ENCODE peak calls at places on chromosomes 7 and 10, in eight cellular contexts. One of them, this sample, is unnamed.

GRCh38 chr10:91350651-91351081 is 59.5 kb upstream of the HECTD2 start:
- DNase-seq in MCF 10A: peak; percentile 77
- DNase-seq in MM.1S: peak; percentile 38
- DNase-seq in lung microvascular endothelial cell: peak; percentile 17
- DNase-seq in T-helper 1 cell: no peak
- DNase-seq in activated CD4-positive, alpha-beta T cell treated with anti-CD3 and anti-CD28 coated beads, Interleukin-2, amount 50 U/mL, for 48 hours: no peak
- DNase-seq in NCI-H1048: no peak
- DNase-seq in GM12865: no peak
- DNase-seq in this sample: no peak

GRCh38 chr10:103872137-103872933 is 17.0 kb upstream of the SH3PXD2A start:
- DNase-seq in NCI-H1048: no peak
- DNase-seq in GM12865: no peak
- DNase-seq in MM.1S: no peak
- DNase-seq in MCF 10A: peak; percentile 96
- DNase-seq in T-helper 1 cell: no peak
- DNase-seq in activated CD4-positive, alpha-beta T cell treated with anti-CD3 and anti-CD28 coated beads, Interleukin-2, amount 50 U/mL, for 48 hours: no peak
- DNase-seq in lung microvascular endothelial cell: no peak
- DNase-seq in this sample: no peak

GRCh38 chr10:89241491-89242339 is 9.9 kb downstream of the LIPA start:
- DNase-seq in MM.1S: no peak
- DNase-seq in activated CD4-positive, alpha-beta T cell treated with anti-CD3 and anti-CD28 coated beads, Interleukin-2, amount 50 U/mL, for 48 hours: no peak
- DNase-seq in MCF 10A: peak; percentile 77
- DNase-seq in GM12865: peak; percentile 61
- DNase-seq in T-helper 1 cell: no peak
- DNase-seq in lung microvascular endothelial cell: no peak
- DNase-seq in NCI-H1048: no peak
- DNase-seq in this sample: no peak

GRCh38 chr7:138684360-138684759 is 16.8 kb downstream of the SVOPL start:
- DNase-seq in T-helper 1 cell: no peak
- DNase-seq in NCI-H1048: no peak
- DNase-seq in activated CD4-positive, alpha-beta T cell treated with anti-CD3 and anti-CD28 coated beads, Interleukin-2, amount 50 U/mL, for 48 hours: no peak
- DNase-seq in GM12865: no peak
- DNase-seq in lung microvascular endothelial cell: no peak
- DNase-seq in MCF 10A: no peak
- DNase-seq in MM.1S: no peak
- DNase-seq in this sample: no peak

GRCh38 chr7:104415700-104416099 is 87.3 kb downstream of the LHFPL3 start:
- DNase-seq in NCI-H1048: no peak
- DNase-seq in MCF 10A: peak; percentile 2
- DNase-seq in MM.1S: no peak
- DNase-seq in GM12865: peak; percentile 12
- DNase-seq in activated CD4-positive, alpha-beta T cell treated with anti-CD3 and anti-CD28 coated beads, Interleukin-2, amount 50 U/mL, for 48 hours: no peak
- DNase-seq in lung microvascular endothelial cell: peak; percentile 14
- DNase-seq in T-helper 1 cell: no peak
- DNase-seq in this sample: no peak

GRCh38 chr7:101386558-101387199 is 24.0 kb downstream of the COL26A1 start:
- DNase-seq in MCF 10A: no peak
- DNase-seq in GM12865: no peak
- DNase-seq in T-helper 1 cell: no peak
- DNase-seq in NCI-H1048: no peak
- DNase-seq in MM.1S: peak; percentile 45
- DNase-seq in activated CD4-positive, alpha-beta T cell treated with anti-CD3 and anti-CD28 coated beads, Interleukin-2, amount 50 U/mL, for 48 hours: no peak
- DNase-seq in lung microvascular endothelial cell: no peak
- DNase-seq in this sample: no peak

GRCh38 chr7:19708397-19709248 is at the start of gene POLR1F:
- DNase-seq in NCI-H1048: peak; percentile 90
- DNase-seq in MM.1S: peak; percentile 95
- DNase-seq in lung microvascular endothelial cell: peak; percentile 96
- DNase-seq in MCF 10A: peak; percentile 96
- DNase-seq in T-helper 1 cell: peak; percentile 87
- DNase-seq in GM12865: peak; percentile 96
- DNase-seq in activated CD4-positive, alpha-beta T cell treated with anti-CD3 and anti-CD28 coated beads, Interleukin-2, amount 50 U/mL, for 48 hours: peak; percentile 90
- DNase-seq in this sample: peak; percentile 94

GRCh38 chr7:142853739-142854504 is 954 bp upstream of the EPHB6 start:
- DNase-seq in MM.1S: peak; percentile 74
- DNase-seq in MCF 10A: peak; percentile 76
- DNase-seq in NCI-H1048: no peak
- DNase-seq in lung microvascular endothelial cell: peak; percentile 66
- DNase-seq in GM12865: peak; percentile 73
- DNase-seq in T-helper 1 cell: peak; percentile 50
- DNase-seq in activated CD4-positive, alpha-beta T cell treated with anti-CD3 and anti-CD28 coated beads, Interleukin-2, amount 50 U/mL, for 48 hours: peak; percentile 67
- DNase-seq in this sample: no peak

GRCh38 chr7:107846324-107846723 is 43.3 kb upstream of the SLC26A3 start:
- DNase-seq in MM.1S: no peak
- DNase-seq in activated CD4-positive, alpha-beta T cell treated with anti-CD3 and anti-CD28 coated beads, Interleukin-2, amount 50 U/mL, for 48 hours: no peak
- DNase-seq in MCF 10A: no peak
- DNase-seq in lung microvascular endothelial cell: no peak
- DNase-seq in T-helper 1 cell: no peak
- DNase-seq in GM12865: no peak
- DNase-seq in NCI-H1048: no peak
- DNase-seq in this sample: no peak

GRCh38 chr7:124101173-124101768 is 68.4 kb upstream of the TMEM229A start:
- DNase-seq in GM12865: peak; percentile 29
- DNase-seq in MM.1S: peak; percentile 56
- DNase-seq in T-helper 1 cell: no peak
- DNase-seq in MCF 10A: peak; percentile 63
- DNase-seq in lung microvascular endothelial cell: peak; percentile 63
- DNase-seq in NCI-H1048: no peak
- DNase-seq in activated CD4-positive, alpha-beta T cell treated with anti-CD3 and anti-CD28 coated beads, Interleukin-2, amount 50 U/mL, for 48 hours: peak; percentile 4
- DNase-seq in this sample: no peak

GRCh38 chr7:54841772-54842707 is 83.0 kb upstream of the SEC61G start:
- DNase-seq in MCF 10A: peak; percentile 43
- DNase-seq in MM.1S: no peak
- DNase-seq in lung microvascular endothelial cell: peak; percentile 57
- DNase-seq in T-helper 1 cell: no peak
- DNase-seq in activated CD4-positive, alpha-beta T cell treated with anti-CD3 and anti-CD28 coated beads, Interleukin-2, amount 50 U/mL, for 48 hours: peak; percentile 6
- DNase-seq in GM12865: peak; percentile 24
- DNase-seq in NCI-H1048: no peak
- DNase-seq in this sample: no peak

GRCh38 chr10:5557040-5557721 is 32.4 kb downstream of the CALML3 start:
- DNase-seq in NCI-H1048: no peak
- DNase-seq in MCF 10A: no peak
- DNase-seq in MM.1S: no peak
- DNase-seq in lung microvascular endothelial cell: no peak
- DNase-seq in T-helper 1 cell: no peak
- DNase-seq in GM12865: no peak
- DNase-seq in activated CD4-positive, alpha-beta T cell treated with anti-CD3 and anti-CD28 coated beads, Interleukin-2, amount 50 U/mL, for 48 hours: no peak
- DNase-seq in this sample: no peak

GRCh38 chr7:70498633-70499032 is 633.3 kb upstream of the GALNT17 start:
- DNase-seq in MM.1S: no peak
- DNase-seq in lung microvascular endothelial cell: no peak
- DNase-seq in NCI-H1048: no peak
- DNase-seq in MCF 10A: no peak
- DNase-seq in T-helper 1 cell: no peak
- DNase-seq in GM12865: no peak
- DNase-seq in activated CD4-positive, alpha-beta T cell treated with anti-CD3 and anti-CD28 coated beads, Interleukin-2, amount 50 U/mL, for 48 hours: no peak
- DNase-seq in this sample: no peak

GRCh38 chr10:16259726-16260125 is 177.1 kb upstream of the PTER start:
- DNase-seq in T-helper 1 cell: no peak
- DNase-seq in NCI-H1048: no peak
- DNase-seq in activated CD4-positive, alpha-beta T cell treated with anti-CD3 and anti-CD28 coated beads, Interleukin-2, amount 50 U/mL, for 48 hours: no peak
- DNase-seq in lung microvascular endothelial cell: no peak
- DNase-seq in GM12865: no peak
- DNase-seq in MM.1S: no peak
- DNase-seq in MCF 10A: no peak
- DNase-seq in this sample: no peak

GRCh38 chr10:105844653-105845052 is 1203.6 kb downstream of the SORCS3 start:
- DNase-seq in GM12865: no peak
- DNase-seq in activated CD4-positive, alpha-beta T cell treated with anti-CD3 and anti-CD28 coated beads, Interleukin-2, amount 50 U/mL, for 48 hours: no peak
- DNase-seq in MCF 10A: no peak
- DNase-seq in T-helper 1 cell: no peak
- DNase-seq in NCI-H1048: peak; percentile 61
- DNase-seq in lung microvascular endothelial cell: no peak
- DNase-seq in MM.1S: no peak
- DNase-seq in this sample: no peak

GRCh38 chr7:115924398-115924797 is 106.2 kb downstream of the TFEC start:
- DNase-seq in activated CD4-positive, alpha-beta T cell treated with anti-CD3 and anti-CD28 coated beads, Interleukin-2, amount 50 U/mL, for 48 hours: no peak
- DNase-seq in NCI-H1048: no peak
- DNase-seq in lung microvascular endothelial cell: no peak
- DNase-seq in T-helper 1 cell: no peak
- DNase-seq in GM12865: no peak
- DNase-seq in MM.1S: no peak
- DNase-seq in MCF 10A: no peak
- DNase-seq in this sample: no peak

GRCh38 chr7:129713544-129713943 is 102.0 kb downstream of the NRF1 start:
- DNase-seq in T-helper 1 cell: no peak
- DNase-seq in MM.1S: no peak
- DNase-seq in lung microvascular endothelial cell: no peak
- DNase-seq in activated CD4-positive, alpha-beta T cell treated with anti-CD3 and anti-CD28 coated beads, Interleukin-2, amount 50 U/mL, for 48 hours: no peak
- DNase-seq in MCF 10A: no peak
- DNase-seq in NCI-H1048: no peak
- DNase-seq in GM12865: no peak
- DNase-seq in this sample: no peak

GRCh38 chr10:91555455-91555854 is 77.4 kb downstream of the PPP1R3C start:
- DNase-seq in activated CD4-positive, alpha-beta T cell treated with anti-CD3 and anti-CD28 coated beads, Interleukin-2, amount 50 U/mL, for 48 hours: no peak
- DNase-seq in lung microvascular endothelial cell: no peak
- DNase-seq in NCI-H1048: no peak
- DNase-seq in T-helper 1 cell: no peak
- DNase-seq in MCF 10A: no peak
- DNase-seq in MM.1S: no peak
- DNase-seq in GM12865: no peak
- DNase-seq in this sample: no peak

GRCh38 chr7:80334185-80334584 is 177.7 kb downstream of the GNAT3 start:
- DNase-seq in NCI-H1048: no peak
- DNase-seq in MM.1S: no peak
- DNase-seq in lung microvascular endothelial cell: no peak
- DNase-seq in T-helper 1 cell: no peak
- DNase-seq in GM12865: no peak
- DNase-seq in activated CD4-positive, alpha-beta T cell treated with anti-CD3 and anti-CD28 coated beads, Interleukin-2, amount 50 U/mL, for 48 hours: no peak
- DNase-seq in MCF 10A: no peak
- DNase-seq in this sample: no peak

GRCh38 chr7:30104134-30104533 is 30.7 kb upstream of the MTURN start:
- DNase-seq in MM.1S: no peak
- DNase-seq in activated CD4-positive, alpha-beta T cell treated with anti-CD3 and anti-CD28 coated beads, Interleukin-2, amount 50 U/mL, for 48 hours: no peak
- DNase-seq in GM12865: no peak
- DNase-seq in MCF 10A: no peak
- DNase-seq in lung microvascular endothelial cell: no peak
- DNase-seq in T-helper 1 cell: no peak
- DNase-seq in NCI-H1048: no peak
- DNase-seq in this sample: no peak

GRCh38 chr7:436367-437128 is 83.1 kb downstream of the PDGFA start:
- DNase-seq in MCF 10A: no peak
- DNase-seq in activated CD4-positive, alpha-beta T cell treated with anti-CD3 and anti-CD28 coated beads, Interleukin-2, amount 50 U/mL, for 48 hours: no peak
- DNase-seq in NCI-H1048: no peak
- DNase-seq in MM.1S: no peak
- DNase-seq in T-helper 1 cell: no peak
- DNase-seq in lung microvascular endothelial cell: no peak
- DNase-seq in GM12865: no peak
- DNase-seq in this sample: no peak

GRCh38 chr7:100801833-100802568 is 25.3 kb downstream of the EPHB4 start:
- DNase-seq in lung microvascular endothelial cell: no peak
- DNase-seq in MCF 10A: peak; percentile 96
- DNase-seq in GM12865: no peak
- DNase-seq in activated CD4-positive, alpha-beta T cell treated with anti-CD3 and anti-CD28 coated beads, Interleukin-2, amount 50 U/mL, for 48 hours: no peak
- DNase-seq in NCI-H1048: no peak
- DNase-seq in MM.1S: no peak
- DNase-seq in T-helper 1 cell: no peak
- DNase-seq in this sample: no peak

GRCh38 chr10:130956251-130956650 is 355.3 kb downstream of the TCERG1L start:
- DNase-seq in activated CD4-positive, alpha-beta T cell treated with anti-CD3 and anti-CD28 coated beads, Interleukin-2, amount 50 U/mL, for 48 hours: no peak
- DNase-seq in lung microvascular endothelial cell: no peak
- DNase-seq in GM12865: no peak
- DNase-seq in MCF 10A: no peak
- DNase-seq in T-helper 1 cell: no peak
- DNase-seq in NCI-H1048: no peak
- DNase-seq in MM.1S: no peak
- DNase-seq in this sample: no peak

GRCh38 chr7:26292768-26293560 is 1.3 kb downstream of the SNX10 start:
- DNase-seq in MCF 10A: no peak
- DNase-seq in NCI-H1048: no peak
- DNase-seq in T-helper 1 cell: no peak
- DNase-seq in lung microvascular endothelial cell: no peak
- DNase-seq in GM12865: peak; percentile 30
- DNase-seq in activated CD4-positive, alpha-beta T cell treated with anti-CD3 and anti-CD28 coated beads, Interleukin-2, amount 50 U/mL, for 48 hours: no peak
- DNase-seq in MM.1S: no peak
- DNase-seq in this sample: no peak

GRCh38 chr10:35874326-35875070 is 232.4 kb upstream of the FZD8 start:
- DNase-seq in NCI-H1048: no peak
- DNase-seq in MCF 10A: no peak
- DNase-seq in T-helper 1 cell: no peak
- DNase-seq in GM12865: no peak
- DNase-seq in lung microvascular endothelial cell: no peak
- DNase-seq in activated CD4-positive, alpha-beta T cell treated with anti-CD3 and anti-CD28 coated beads, Interleukin-2, amount 50 U/mL, for 48 hours: no peak
- DNase-seq in MM.1S: no peak
- DNase-seq in this sample: no peak

GRCh38 chr7:94043299-94043698 is 39.1 kb upstream of the BET1 start:
- DNase-seq in NCI-H1048: no peak
- DNase-seq in lung microvascular endothelial cell: no peak
- DNase-seq in MCF 10A: peak; percentile 75
- DNase-seq in MM.1S: no peak
- DNase-seq in GM12865: no peak
- DNase-seq in activated CD4-positive, alpha-beta T cell treated with anti-CD3 and anti-CD28 coated beads, Interleukin-2, amount 50 U/mL, for 48 hours: no peak
- DNase-seq in T-helper 1 cell: no peak
- DNase-seq in this sample: no peak

GRCh38 chr7:150450491-150450992 is at the start of gene GIMAP8:
- DNase-seq in MM.1S: no peak
- DNase-seq in lung microvascular endothelial cell: peak; percentile 74
- DNase-seq in MCF 10A: no peak
- DNase-seq in activated CD4-positive, alpha-beta T cell treated with anti-CD3 and anti-CD28 coated beads, Interleukin-2, amount 50 U/mL, for 48 hours: peak; percentile 62
- DNase-seq in GM12865: peak; percentile 82
- DNase-seq in NCI-H1048: no peak
- DNase-seq in T-helper 1 cell: peak; percentile 48
- DNase-seq in this sample: no peak

GRCh38 chr10:86664370-86665217 is 3.7 kb upstream of the LDB3 start:
- DNase-seq in MCF 10A: no peak
- DNase-seq in activated CD4-positive, alpha-beta T cell treated with anti-CD3 and anti-CD28 coated beads, Interleukin-2, amount 50 U/mL, for 48 hours: no peak
- DNase-seq in NCI-H1048: no peak
- DNase-seq in lung microvascular endothelial cell: no peak
- DNase-seq in T-helper 1 cell: no peak
- DNase-seq in MM.1S: no peak
- DNase-seq in GM12865: no peak
- DNase-seq in this sample: no peak

GRCh38 chr7:25187932-25188331 is 40.4 kb downstream of the NPVF start:
- DNase-seq in GM12865: no peak
- DNase-seq in activated CD4-positive, alpha-beta T cell treated with anti-CD3 and anti-CD28 coated beads, Interleukin-2, amount 50 U/mL, for 48 hours: no peak
- DNase-seq in NCI-H1048: no peak
- DNase-seq in T-helper 1 cell: no peak
- DNase-seq in MM.1S: no peak
- DNase-seq in MCF 10A: no peak
- DNase-seq in lung microvascular endothelial cell: no peak
- DNase-seq in this sample: no peak

GRCh38 chr7:618539-619355 is 99.1 kb upstream of the PDGFA start:
- DNase-seq in NCI-H1048: no peak
- DNase-seq in MM.1S: no peak
- DNase-seq in lung microvascular endothelial cell: no peak
- DNase-seq in activated CD4-positive, alpha-beta T cell treated with anti-CD3 and anti-CD28 coated beads, Interleukin-2, amount 50 U/mL, for 48 hours: peak; percentile 51
- DNase-seq in T-helper 1 cell: peak; percentile 59
- DNase-seq in GM12865: no peak
- DNase-seq in MCF 10A: no peak
- DNase-seq in this sample: no peak

GRCh38 chr10:20674870-20675385 is 222.2 kb downstream of the NEBL start:
- DNase-seq in T-helper 1 cell: no peak
- DNase-seq in MCF 10A: no peak
- DNase-seq in MM.1S: no peak
- DNase-seq in activated CD4-positive, alpha-beta T cell treated with anti-CD3 and anti-CD28 coated beads, Interleukin-2, amount 50 U/mL, for 48 hours: no peak
- DNase-seq in GM12865: no peak
- DNase-seq in NCI-H1048: no peak
- DNase-seq in lung microvascular endothelial cell: no peak
- DNase-seq in this sample: no peak

GRCh38 chr10:14583252-14583651 is 191.4 kb downstream of the FAM107B start:
- DNase-seq in GM12865: peak; percentile 80
- DNase-seq in T-helper 1 cell: peak; percentile 74
- DNase-seq in activated CD4-positive, alpha-beta T cell treated with anti-CD3 and anti-CD28 coated beads, Interleukin-2, amount 50 U/mL, for 48 hours: peak; percentile 77
- DNase-seq in lung microvascular endothelial cell: no peak
- DNase-seq in MM.1S: no peak
- DNase-seq in NCI-H1048: no peak
- DNase-seq in MCF 10A: no peak
- DNase-seq in this sample: no peak

GRCh38 chr10:48778193-48778857 is 93.7 kb downstream of the WDFY4 start:
- DNase-seq in GM12865: no peak
- DNase-seq in NCI-H1048: no peak
- DNase-seq in T-helper 1 cell: no peak
- DNase-seq in MCF 10A: no peak
- DNase-seq in activated CD4-positive, alpha-beta T cell treated with anti-CD3 and anti-CD28 coated beads, Interleukin-2, amount 50 U/mL, for 48 hours: no peak
- DNase-seq in lung microvascular endothelial cell: no peak
- DNase-seq in MM.1S: no peak
- DNase-seq in this sample: no peak